ENCODE peak calls at places on chromosomes 16 and 17, in nine cellular contexts. I is stomach, U is Peyer's patch, R is A549, D is esophagus squamous epithelium, Q is transverse colon, E is suprapubic skin, C is uterus, G is heart left ventricle. W is an unnamed sample.

GRCh38 chr17:7380855-7381683 is at the start of gene TNK1:
- DNase-seq in E (no peak), Q (peak; percentile 87), R (no peak), U (peak; percentile 85), G (peak; percentile 42), D (no peak), C (peak; percentile 56), I (peak; percentile 89), W (peak; percentile 80)

GRCh38 chr17:48613862-48614694 is 1.0 kb downstream of the HOXB8 start:
- DNase-seq in C (no peak), E (no peak), I (no peak), U (no peak), G (no peak), D (no peak), R (peak; percentile 71), Q (no peak), W (no peak)

GRCh38 chr16:65318138-65318537 is 196.3 kb upstream of the CDH11 start:
- DNase-seq in G (no peak), C (no peak), R (no peak), I (no peak), D (no peak), Q (no peak), U (no peak), E (no peak), W (no peak)

GRCh38 chr16:62638964-62639861 is 603.0 kb upstream of the CDH8 start:
- DNase-seq in G (no peak), R (no peak), U (no peak), Q (no peak), C (no peak), I (no peak), D (no peak), E (no peak), W (no peak)

GRCh38 chr17:13931111-13931526 is 138.2 kb upstream of the COX10 start:
- DNase-seq in U (peak; percentile 56), C (peak; percentile 51), I (no peak), D (peak; percentile 12), R (no peak), G (peak; percentile 54), Q (peak; percentile 12), E (no peak), W (no peak)

GRCh38 chr16:84543931-84544776 is 39.7 kb upstream of the MEAK7 start:
- DNase-seq in C (peak; percentile 32), Q (peak; percentile 27), U (no peak), E (no peak), D (no peak), R (no peak), I (no peak), G (peak; percentile 24), W (no peak)

GRCh38 chr17:49053171-49053829 is 56.1 kb downstream of the IGF2BP1 start:
- DNase-seq in C (no peak), D (no peak), R (no peak), Q (peak; percentile 19), G (no peak), U (no peak), I (no peak), E (no peak), W (peak; percentile 12)

GRCh38 chr16:86513471-86514277 is 3.3 kb downstream of the FOXF1 start:
- DNase-seq in R (no peak), C (no peak), D (no peak), G (no peak), E (no peak), Q (no peak), I (no peak), U (no peak), W (no peak)

GRCh38 chr16:85360323-85361277 is 248.3 kb upstream of the CIBAR2 start:
- DNase-seq in Q (peak; percentile 81), D (no peak), U (peak; percentile 86), G (no peak), E (no peak), R (no peak), C (no peak), I (peak; percentile 77), W (no peak)

GRCh38 chr17:62755139-62755851 is 52.8 kb downstream of the MARCHF10 start:
- DNase-seq in D (no peak), G (no peak), I (no peak), C (no peak), E (peak; percentile 63), U (no peak), R (peak; percentile 20), Q (no peak), W (no peak)

GRCh38 chr16:14098081-14098480 is 27.0 kb downstream of the MRTFB start:
- DNase-seq in E (no peak), C (no peak), R (no peak), I (no peak), U (no peak), Q (no peak), G (no peak), D (no peak), W (no peak)

GRCh38 chr16:12082207-12082606 is 105.7 kb downstream of the SNX29 start:
- DNase-seq in I (no peak), Q (no peak), R (no peak), U (peak; percentile 39), E (peak; percentile 38), G (no peak), D (no peak), C (no peak), W (no peak)

GRCh38 chr16:27401768-27402568 is at the start of gene IL21R:
- DNase-seq in U (peak; percentile 91), Q (peak; percentile 74), C (peak; percentile 20), I (peak; percentile 50), R (no peak), D (no peak), G (peak; percentile 70), E (no peak), W (peak; percentile 38)

GRCh38 chr17:61593404-61593803 is 2.4 kb upstream of the NACA2 start:
- DNase-seq in Q (no peak), G (no peak), R (no peak), D (no peak), C (no peak), U (no peak), E (no peak), I (no peak), W (peak; percentile 8)

GRCh38 chr17:33324741-33325140 is 31.6 kb upstream of the ASIC2 start:
- DNase-seq in G (no peak), R (no peak), C (no peak), U (no peak), Q (no peak), D (no peak), E (no peak), I (no peak), W (no peak)

GRCh38 chr17:80101160-80101945 is at the start of gene GAA:
- DNase-seq in U (peak; percentile 93), D (no peak), Q (peak; percentile 88), R (peak; percentile 84), I (peak; percentile 87), E (peak; percentile 90), G (peak; percentile 89), C (peak; percentile 79), W (peak; percentile 86)
- TF ChIP-seq POLR2A in U (peak; percentile 60), D (peak; percentile 58), Q (no peak), R (peak; percentile 93), I (no peak), E (no peak), G (no peak), C (peak; percentile 52), W (peak; percentile 71)

GRCh38 chr16:58495861-58496331 is 4.0 kb upstream of the NDRG4 start:
- DNase-seq in Q (no peak), C (no peak), U (no peak), R (no peak), G (no peak), I (no peak), D (no peak), E (no peak), W (no peak)
- H3K27ac ChIP-seq in Q (peak overlapping the region; percentile 16), C (peak overlapping the region; percentile 31), U (no peak overlapping the region), R (no peak overlapping the region), G (peak overlapping the region; percentile 61), I (peak overlapping the region; percentile 60), D (no peak overlapping the region), E (no peak overlapping the region), W (no peak overlapping the region)

GRCh38 chr16:21598676-21599157 is 660 bp upstream of the METTL9 start:
- DNase-seq in U (peak; percentile 53), R (no peak), I (no peak), E (no peak), C (no peak), G (no peak), Q (peak; percentile 31), D (no peak), W (no peak)

GRCh38 chr16:21597571-21598030 is 1.8 kb upstream of the METTL9 start:
- DNase-seq in D (no peak), Q (no peak), G (no peak), E (no peak), R (no peak), U (no peak), C (no peak), I (no peak), W (no peak)

GRCh38 chr16:21602785-21603184 is 3.4 kb downstream of the METTL9 start:
- DNase-seq in R (no peak), I (no peak), D (no peak), C (no peak), G (no peak), U (no peak), E (no peak), Q (no peak), W (no peak)

GRCh38 chr16:21599158-21599993 is at the start of gene METTL9:
- DNase-seq in C (peak; percentile 92), Q (peak; percentile 95), I (peak; percentile 96), R (peak; percentile 95), E (peak; percentile 97), U (peak; percentile 97), D (peak; percentile 79), G (peak; percentile 96), W (peak; percentile 96)

DNA sequence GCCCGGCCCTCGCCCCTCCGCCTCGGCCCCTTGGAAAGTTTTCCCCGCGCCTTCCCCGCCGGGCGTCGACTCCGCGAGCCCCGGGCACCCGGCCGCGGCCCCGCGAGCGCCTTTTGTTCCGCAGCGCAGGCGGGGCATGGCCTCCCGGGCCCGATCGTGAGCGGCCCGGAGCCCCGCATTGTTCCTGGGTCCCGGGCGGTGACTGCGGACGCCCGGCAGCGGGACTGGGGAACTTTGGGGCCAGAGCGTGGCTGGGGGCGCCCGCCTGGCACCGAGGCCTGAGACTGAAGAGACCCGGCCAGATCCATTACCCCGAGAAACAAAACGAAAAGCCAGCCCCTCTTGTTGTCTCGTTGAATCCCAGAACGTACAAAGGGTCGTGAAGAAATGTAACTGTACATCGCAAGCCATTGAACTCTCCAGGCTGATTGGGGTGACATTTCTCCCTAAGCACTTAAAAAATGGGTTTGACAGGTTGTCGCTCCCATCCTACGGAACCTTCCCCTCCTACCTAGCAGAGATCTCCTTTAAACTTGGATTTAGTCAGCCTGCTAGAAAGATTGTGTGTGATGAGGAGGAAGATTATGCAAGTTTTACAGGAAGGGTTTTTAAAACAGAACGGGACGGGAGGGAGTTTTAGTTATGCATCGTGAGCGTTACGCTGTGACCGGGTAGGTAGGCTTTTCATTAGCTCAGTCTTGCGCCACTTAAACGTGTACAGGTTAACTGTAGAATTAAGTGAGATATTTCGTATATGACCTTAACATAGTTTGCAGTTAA is 807 bp downstream of the METTL9 start:
- DNase-seq in R (peak; percentile 27), I (no peak), D (no peak), U (no peak), G (peak; percentile 15), C (no peak), E (no peak), Q (no peak), W (no peak)
- TF ChIP-seq POLR2A in R (no peak), I (no peak), D (no peak), U (no peak), G (no peak), C (no peak), E (no peak), Q (peak; percentile 14), W (peak; percentile 28)

DNA sequence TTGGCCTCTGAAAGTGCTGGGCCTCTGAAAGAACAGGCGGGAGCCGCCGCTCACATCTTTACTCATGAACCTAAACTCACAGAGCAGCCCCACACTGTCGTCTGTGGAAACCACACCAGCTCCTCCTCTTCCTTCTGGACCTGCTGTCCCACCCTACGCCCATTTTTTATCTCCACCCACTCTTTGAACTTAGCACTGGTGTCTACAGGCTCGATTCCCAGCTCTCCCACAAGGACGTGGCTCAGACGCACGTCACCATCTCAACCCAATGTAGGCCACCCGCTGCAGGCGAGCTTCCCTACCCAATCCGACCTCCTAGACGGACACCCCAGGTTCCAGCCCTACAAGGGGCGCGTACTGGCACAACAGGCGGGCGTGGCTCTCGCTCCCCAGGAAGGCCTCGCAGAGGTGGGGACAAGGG is 62.2 kb downstream of the NXN start:
- DNase-seq in U (no peak), C (no peak), R (no peak), G (no peak), E (no peak), I (no peak), D (no peak), Q (no peak), W (no peak)
- H3K27ac ChIP-seq in U (no peak overlapping the region), C (peak overlapping the region; percentile 88), R (no peak overlapping the region), G (peak overlapping the region; percentile 77), E (peak overlapping the region; percentile 67), I (no peak overlapping the region), D (peak overlapping the region; percentile 74), Q (peak overlapping the region; percentile 15), W (peak overlapping the region; percentile 20)

W was measured in thyroid gland.